ENCODE peak calls at places on chromosomes 5 and 9, in five cellular contexts. R is IMR-90, G is neuronal stem cell, E is mesenchymal stem cell, Z is H9. N is an unnamed sample. For H3K4me1, the result is how much of the 10 kb centered on the place peaks cover.

GRCh38 chr5:73901045-73901444 is 275.0 kb downstream of the ARHGEF28 start:
- DNase-seq in R (peak), G (no peak), E (peak), Z (no peak), N (peak)

GRCh38 chr5:1519631-1520141 is 4.1 kb downstream of the LPCAT1 start:
- DNase-seq in R (no peak), G (no peak), E (no peak), Z (no peak), N (no peak)

GRCh38 chr5:14716755-14717752 is 52.5 kb downstream of the OTULIN start:
- DNase-seq in R (no peak), G (no peak), E (no peak), Z (no peak), N (peak)

GRCh38 chr5:80711216-80711615 is 56.4 kb upstream of the DHFR start:
- DNase-seq in R (no peak), G (no peak), E (no peak), Z (no peak), N (no peak)

GRCh38 chr5:74112372-74112875 is 486.4 kb downstream of the ARHGEF28 start:
- DNase-seq in R (no peak), G (no peak), E (no peak), Z (no peak), N (no peak)

GRCh38 chr9:20728493-20729220 is 44.6 kb downstream of the FOCAD start:
- DNase-seq in R (peak), G (no peak), E (peak), Z (no peak), N (no peak)

GRCh38 chr5:141003791-141004601 is 37.7 kb downstream of the PCDHAC2 start:
- DNase-seq in R (no peak), G (no peak), E (peak), Z (peak), N (no peak)

GRCh38 chr9:12141422-12141821 is 551.8 kb upstream of the TYRP1 start:
- DNase-seq in R (no peak), G (no peak), E (no peak), Z (no peak), N (no peak)

GRCh38 chr5:1255081-1255561 is 29.9 kb downstream of the SLC6A18 start:
- DNase-seq in R (no peak), G (no peak), E (no peak), Z (no peak), N (no peak)

GRCh38 chr5:127353761-127354160 is 63.2 kb downstream of the MEGF10 start:
- DNase-seq in R (no peak), G (no peak), E (no peak), Z (no peak), N (no peak)

DNA sequence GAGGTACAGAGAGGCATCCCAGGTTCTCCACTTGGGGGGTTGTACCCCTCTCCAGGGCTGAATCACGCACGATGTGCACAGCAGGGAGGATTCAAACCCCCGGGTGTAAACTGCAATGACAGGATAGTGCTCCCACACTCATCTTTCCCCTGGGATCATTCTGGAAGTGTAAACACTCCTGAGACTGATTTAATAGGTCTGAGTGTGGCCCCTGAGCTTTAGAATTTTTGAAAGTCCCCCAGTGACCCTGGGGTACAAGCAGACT is 16.5 kb downstream of the BICD2 start:
- DNase-seq in R (no peak), G (no peak), E (no peak), Z (no peak), N (no peak)
- H3K4me1 ChIP-seq in R (under half), G (under half), E (under half), Z (under half), N (under half)

DNA sequence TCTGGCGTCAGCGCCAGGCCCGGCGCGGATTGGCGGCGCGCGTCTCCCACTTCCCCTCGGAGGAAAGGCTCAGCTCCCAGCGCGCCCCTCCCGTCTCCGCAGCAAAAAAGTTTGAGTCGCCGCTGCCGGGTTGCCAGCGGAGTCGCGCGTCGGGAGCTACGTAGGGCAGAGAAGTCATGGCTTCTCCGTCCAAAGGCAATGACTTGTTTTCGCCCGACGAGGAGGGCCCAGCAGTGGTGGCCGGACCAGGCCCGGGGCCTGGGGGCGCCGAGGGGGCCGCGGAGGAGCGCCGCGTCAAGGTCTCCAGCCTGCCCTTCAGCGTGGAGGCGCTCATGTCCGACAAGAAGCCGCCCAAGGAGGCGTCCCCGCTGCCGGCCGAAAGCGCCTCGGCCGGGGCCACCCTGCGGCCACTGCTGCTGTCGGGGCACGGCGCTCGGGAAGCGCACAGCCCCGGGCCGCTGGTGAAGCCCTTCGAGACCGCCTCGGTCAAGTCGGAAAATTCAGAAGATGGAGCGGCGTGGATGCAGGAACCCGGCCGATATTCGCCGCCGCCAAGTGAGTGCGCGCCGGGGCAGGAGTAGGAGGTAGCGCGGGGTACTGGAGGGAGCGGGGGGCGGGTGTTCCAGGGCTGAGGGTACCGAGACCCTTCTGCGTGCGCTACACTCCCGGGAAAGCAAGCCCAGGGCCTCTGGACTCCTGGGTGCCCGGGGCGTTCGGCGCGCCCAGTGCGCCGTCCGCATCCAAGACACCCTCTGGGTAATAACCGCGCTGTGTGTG is at the start of gene MSX2:
- DNase-seq in R (peak), G (peak), E (peak), Z (peak), N (peak)
- H4K91ac ChIP-seq in R (no peak), G (no peak), E (peak), Z (no peak), N (peak)

GRCh38 chr5:132397224-132397623 is 27.7 kb downstream of the SLC22A5 start:
- DNase-seq in R (no peak), G (no peak), E (no peak), Z (no peak), N (peak)
- H3K4me1 ChIP-seq in R (under half), G (under half), E (under half), Z (under half), N (under half)

DNA sequence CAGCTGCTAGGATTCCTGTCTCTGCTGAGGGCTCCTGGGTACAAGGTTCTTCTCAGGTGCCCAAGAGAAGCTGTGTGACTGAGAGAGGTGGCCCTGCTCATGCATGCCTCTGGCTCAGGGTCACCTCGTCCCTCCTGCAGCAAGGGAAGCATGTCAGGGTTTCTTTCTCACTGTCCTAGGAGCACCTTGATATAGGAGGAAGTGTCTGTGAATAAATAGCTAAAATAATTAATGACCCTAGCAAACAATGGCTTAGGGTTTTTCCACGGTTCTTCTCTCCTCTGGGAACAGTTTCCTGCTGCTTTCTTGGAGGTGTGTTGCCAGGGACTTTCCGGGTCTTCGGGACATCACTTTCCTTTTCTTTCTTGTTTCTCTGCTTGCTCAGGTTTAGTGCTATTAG is 87.2 kb downstream of the ARHGAP26 start:
- DNase-seq in R (no peak), G (no peak), E (no peak), Z (no peak), N (no peak)
- H4K91ac ChIP-seq in R (no peak), G (no peak), E (no peak), Z (no peak), N (no peak)

DNA sequence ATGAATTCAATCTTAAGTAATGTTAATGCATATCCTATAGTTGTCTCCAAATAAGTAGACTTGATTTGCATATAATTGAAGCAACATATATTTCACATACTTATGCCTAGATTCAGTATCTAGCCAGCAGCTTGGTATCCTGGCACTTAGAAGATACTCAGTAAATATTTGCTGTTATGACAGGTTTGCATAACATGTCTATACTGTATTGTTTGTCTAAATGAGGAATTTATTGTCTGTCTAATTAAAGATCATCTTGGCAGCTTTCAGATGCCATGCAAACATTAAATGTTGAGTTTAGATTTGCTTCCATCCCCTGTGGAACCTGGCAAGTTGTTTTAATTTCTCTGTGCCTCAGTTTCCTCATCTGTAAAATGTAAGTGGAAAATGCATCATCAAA is 9.4 kb downstream of the IQGAP2 start:
- DNase-seq in R (no peak), G (no peak), E (no peak), Z (no peak), N (no peak)
- H3K4me1 ChIP-seq in R (under half), G (under half), E (under half), Z (under half), N (under half)

GRCh38 chr9:136171009-136171800 is 33.7 kb downstream of the LHX3 start:
- DNase-seq in R (no peak), G (peak), E (no peak), Z (peak), N (no peak)

GRCh38 chr9:136172412-136173079 is 32.4 kb downstream of the LHX3 start:
- DNase-seq in R (no peak), G (no peak), E (no peak), Z (peak), N (no peak)

GRCh38 chr9:136170291-136170901 is 34.5 kb downstream of the LHX3 start:
- DNase-seq in R (no peak), G (no peak), E (peak), Z (peak), N (peak)

GRCh38 chr9:136173648-136174290 is 31.2 kb downstream of the LHX3 start:
- DNase-seq in R (no peak), G (no peak), E (no peak), Z (no peak), N (no peak)

GRCh38 chr9:136171801-136172411 is 33.0 kb downstream of the LHX3 start:
- DNase-seq in R (no peak), G (no peak), E (no peak), Z (no peak), N (no peak)
- H4K91ac ChIP-seq in R (no peak), G (peak), E (no peak), Z (no peak), N (no peak)

GRCh38 chr5:168940712-168941111 is 360.2 kb downstream of the SLIT3 start:
- DNase-seq in R (no peak), G (no peak), E (no peak), Z (no peak), N (no peak)

GRCh38 chr5:168943485-168943884 is 357.5 kb downstream of the SLIT3 start:
- DNase-seq in R (no peak), G (no peak), E (no peak), Z (no peak), N (no peak)

GRCh38 chr5:168941901-168942300 is 359.0 kb downstream of the SLIT3 start:
- DNase-seq in R (no peak), G (no peak), E (no peak), Z (peak), N (no peak)

GRCh38 chr5:168939131-168939530 is 360.0 kb upstream of the PANK3 start:
- DNase-seq in R (no peak), G (no peak), E (peak), Z (no peak), N (peak)

DNA sequence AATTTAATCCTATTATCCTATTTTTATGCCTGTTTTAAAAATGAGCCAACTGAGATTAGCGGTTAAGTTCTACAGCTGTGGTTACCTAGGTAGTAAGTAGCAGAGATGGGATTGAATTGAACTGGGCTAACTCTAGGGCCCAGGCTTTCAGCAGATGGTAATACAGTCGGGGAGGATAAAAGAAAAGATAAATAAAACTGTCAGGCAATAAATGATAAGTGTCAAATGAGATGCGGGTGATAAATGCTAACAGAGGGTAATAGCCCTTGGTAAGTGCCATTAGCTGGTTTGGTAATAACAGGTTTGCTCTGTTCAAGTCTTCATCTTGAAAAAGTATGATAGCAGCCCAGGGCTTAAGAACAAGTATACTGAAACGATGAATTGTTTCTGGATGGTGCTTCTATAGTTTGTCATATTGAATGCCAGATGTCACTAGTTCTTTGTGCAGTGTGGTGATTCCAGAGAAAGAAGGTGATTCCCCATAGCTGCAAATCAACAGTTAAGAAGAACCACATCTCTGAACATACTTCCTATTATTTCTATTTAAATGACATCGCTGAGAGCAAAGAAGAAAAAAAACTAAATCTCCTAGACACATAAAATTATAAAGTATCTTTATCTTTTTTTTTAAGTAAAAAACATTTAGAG is 360.8 kb upstream of the PANK3 start:
- DNase-seq in R (no peak), G (no peak), E (no peak), Z (no peak), N (no peak)
- H3K4me1 ChIP-seq in R (under half), G (under half), E (under half), Z (under half), N (under half)

GRCh38 chr9:120878188-120879130 is 1.5 kb upstream of the PHF19 start:
- DNase-seq in R (no peak), G (no peak), E (no peak), Z (no peak), N (no peak)

GRCh38 chr9:120875643-120875953 is 1.4 kb downstream of the PHF19 start:
- DNase-seq in R (no peak), G (no peak), E (no peak), Z (no peak), N (no peak)

GRCh38 chr9:120876842-120877240 is at the start of gene PHF19:
- DNase-seq in R (no peak), G (no peak), E (peak), Z (no peak), N (peak)

GRCh38 chr9:120875954-120876841 is 790 bp downstream of the PHF19 start:
- DNase-seq in R (peak), G (peak), E (peak), Z (peak), N (peak)

DNA sequence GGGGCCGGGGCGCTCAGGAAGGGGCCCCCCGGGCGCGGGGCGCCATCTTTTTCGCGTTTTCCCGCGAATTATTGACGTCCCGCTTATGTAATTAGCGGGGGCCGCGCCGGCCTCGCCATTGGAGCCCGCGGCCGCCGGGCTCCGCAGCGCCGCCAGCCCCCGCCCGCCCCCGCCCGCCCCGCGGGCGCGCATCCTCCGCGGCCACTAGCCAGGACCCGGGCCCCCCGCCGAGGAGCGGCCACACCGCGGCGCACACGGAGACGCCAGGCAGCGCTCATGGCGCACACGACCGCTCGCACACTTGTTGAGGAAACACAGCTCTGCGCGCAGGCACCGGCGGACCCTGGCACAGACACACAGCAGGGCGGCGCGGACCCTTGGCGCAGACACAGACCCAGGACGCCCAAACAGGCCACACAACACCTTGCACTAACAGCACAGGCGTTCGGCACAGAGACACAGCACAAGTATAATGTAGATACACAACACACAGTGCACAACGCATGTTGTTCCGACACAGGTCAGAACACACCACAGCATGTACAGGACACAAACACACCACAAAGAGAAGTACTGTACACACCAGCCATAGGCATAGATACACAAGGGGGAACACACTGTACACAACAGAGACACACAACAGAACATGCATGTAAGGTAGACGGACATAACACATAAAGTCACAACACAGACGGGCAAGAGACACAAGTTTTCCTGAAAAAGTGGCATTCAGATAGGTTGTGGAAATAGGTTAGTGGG is 467 bp upstream of the PHF19 start:
- DNase-seq in R (peak), G (peak), E (peak), Z (peak), N (peak)
- H4K91ac ChIP-seq in R (peak), G (no peak), E (peak), Z (no peak), N (no peak)

N was measured in trophoblast cell.